ENCODE peak calls at places on chromosomes 12 and 14, in five cellular contexts. T is Panc1, D is astrocyte, C is transverse colon, R is PC-9. A is an unnamed sample.

GRCh38 chr12:88650715-88651114 is 70.4 kb upstream of the KITLG start:
- DNase-seq in T (no peak), D (peak; percentile 57), C (no peak), R (no peak), A (no peak)

GRCh38 chr12:119684730-119685129 is 16.8 kb downstream of the PRKAB1 start:
- DNase-seq in T (no peak), D (no peak), C (no peak), R (no peak), A (no peak)

GRCh38 chr14:100524933-100525243 is 62.3 kb downstream of the BEGAIN start:
- DNase-seq in T (no peak), D (no peak), C (no peak), R (no peak), A (peak; percentile 44)

GRCh38 chr14:66111891-66112290 is 374.3 kb upstream of the CCDC196 start:
- DNase-seq in T (no peak), D (no peak), C (no peak), R (no peak), A (no peak)

GRCh38 chr12:76866726-76867125 is 12.1 kb downstream of the CSRP2 start:
- DNase-seq in T (no peak), D (peak; percentile 80), C (no peak), R (no peak), A (no peak)

GRCh38 chr14:81269100-81269978 is 48.6 kb upstream of the GTF2A1 start:
- DNase-seq in T (peak; percentile 35), D (peak; percentile 52), C (no peak), R (peak; percentile 53), A (no peak)

GRCh38 chr12:13368431-13368830 is 171.9 kb downstream of the EMP1 start:
- DNase-seq in T (no peak), D (no peak), C (no peak), R (no peak), A (no peak)

GRCh38 chr14:96125536-96125935 is 79.1 kb upstream of the BDKRB2 start:
- DNase-seq in T (no peak), D (no peak), C (no peak), R (no peak), A (no peak)

GRCh38 chr12:105977256-105978051 is 161.3 kb downstream of the NUAK1 start:
- DNase-seq in T (no peak), D (peak; percentile 98), C (no peak), R (no peak), A (no peak)

GRCh38 chr14:99612065-99612736 is 8.2 kb upstream of the CCDC85C start:
- DNase-seq in T (no peak), D (no peak), C (peak; percentile 59), R (no peak), A (no peak)

GRCh38 chr12:109588461-109589239 is 15.1 kb downstream of the MVK start:
- DNase-seq in T (no peak), D (no peak), C (peak; percentile 22), R (no peak), A (no peak)

GRCh38 chr12:122080149-122081107 is 1.9 kb downstream of the MLXIP start:
- DNase-seq in T (no peak), D (peak; percentile 82), C (peak; percentile 75), R (peak; percentile 82), A (peak; percentile 85)

GRCh38 chr12:50845021-50845647 is 2.4 kb downstream of the TMPRSS12 start:
- DNase-seq in T (no peak), D (no peak), C (no peak), R (no peak), A (no peak)

GRCh38 chr12:24496755-24497154 is 452.1 kb downstream of the BCAT1 start:
- DNase-seq in T (no peak), D (peak; percentile 83), C (no peak), R (no peak), A (no peak)

GRCh38 chr14:104603623-104604401 is 760 bp downstream of the TMEM179 start:
- DNase-seq in T (no peak), D (no peak), C (no peak), R (no peak), A (no peak)

GRCh38 chr12:106631150-106631549 is 48.3 kb downstream of the RFX4 start:
- DNase-seq in T (no peak), D (no peak), C (no peak), R (no peak), A (no peak)

GRCh38 chr12:29681996-29682534 is 101.7 kb downstream of the TMTC1 start:
- DNase-seq in T (no peak), D (peak; percentile 11), C (no peak), R (no peak), A (no peak)

GRCh38 chr14:65251213-65251612 is 148.9 kb upstream of the MAX start:
- DNase-seq in T (no peak), D (peak; percentile 97), C (no peak), R (peak; percentile 78), A (peak; percentile 63)

GRCh38 chr12:113257564-113257963 is 36.3 kb downstream of the TPCN1 start:
- DNase-seq in T (no peak), D (no peak), C (no peak), R (no peak), A (no peak)

GRCh38 chr12:58413794-58414193 is 472.4 kb downstream of the ATP23 start:
- DNase-seq in T (no peak), D (peak; percentile 80), C (no peak), R (peak; percentile 91), A (no peak)

GRCh38 chr14:53900499-53900898 is 56.1 kb downstream of the BMP4 start:
- DNase-seq in T (no peak), D (no peak), C (peak; percentile 35), R (no peak), A (peak; percentile 83)

DNA sequence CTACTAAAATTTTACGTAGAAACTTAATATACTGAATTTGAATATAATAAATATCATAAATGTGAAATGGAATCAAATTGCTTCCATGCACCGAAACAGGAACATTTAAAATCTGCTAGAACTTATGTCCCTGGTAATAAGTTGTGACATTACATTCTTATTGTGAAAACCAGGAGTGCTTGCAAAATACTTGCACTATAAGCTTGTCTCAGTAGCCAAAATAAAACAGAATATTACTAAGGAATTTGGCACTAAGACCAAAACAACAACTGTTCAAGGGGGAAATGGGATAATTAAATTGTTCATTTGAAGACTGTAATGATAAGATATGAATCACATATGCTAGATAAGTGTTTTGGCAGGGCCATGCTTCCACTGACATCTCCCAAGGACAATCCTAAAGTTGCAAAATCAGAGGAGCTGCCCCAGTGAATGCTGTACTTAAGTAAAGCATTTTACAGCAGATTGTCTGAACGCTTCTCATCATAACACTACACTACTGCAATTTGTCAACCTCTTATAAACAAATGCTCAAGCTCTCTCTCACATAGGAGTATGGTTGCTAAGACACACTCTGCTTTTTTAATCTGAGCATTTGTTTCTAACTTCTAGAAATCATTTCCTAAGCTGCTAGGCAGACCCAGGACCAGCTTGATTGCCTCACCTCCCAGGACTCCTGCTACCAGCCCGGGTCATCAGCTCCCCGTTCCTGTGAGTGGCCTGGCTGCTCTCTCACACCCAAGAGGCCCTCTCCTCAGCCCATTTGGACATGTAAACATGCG is 191.4 kb downstream of the PAX9 start:
- DNase-seq in T (no peak), D (peak; percentile 30), C (no peak), R (no peak), A (no peak)
- H3K4me3 ChIP-seq in T (no peak overlapping the region), D (no peak overlapping the region), C (no peak overlapping the region), R (no peak overlapping the region), A (no peak overlapping the region)

DNA sequence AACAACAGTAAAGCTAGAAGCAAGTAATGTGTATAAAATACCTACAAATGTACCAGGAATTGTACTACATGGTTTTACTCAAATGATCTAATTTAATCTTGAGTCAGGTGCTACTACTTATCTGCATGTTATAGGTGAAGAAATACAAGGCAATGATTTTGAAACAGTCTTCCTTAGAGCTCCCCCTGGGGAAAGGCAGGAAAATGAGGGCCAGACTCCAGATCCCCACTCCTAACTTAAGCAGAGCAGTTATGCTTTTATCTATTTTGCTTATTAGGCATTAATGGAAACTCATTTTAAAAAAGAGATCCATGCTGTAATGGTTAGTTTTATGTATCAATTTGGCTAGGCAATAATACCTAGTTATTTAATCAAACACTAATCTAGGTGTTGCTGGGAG is 109.3 kb upstream of the CPSF6 start:
- DNase-seq in T (no peak), D (no peak), C (no peak), R (no peak), A (no peak)
- TF ChIP-seq CTCF in T (peak; percentile 21), D (peak; percentile 9), C (no peak), R (no peak), A (no peak)

GRCh38 chr14:93008381-93008780 is 85.4 kb downstream of the CHGA start:
- DNase-seq in T (no peak), D (peak; percentile 47), C (no peak), R (no peak), A (no peak)
- H3K4me1 ChIP-seq in T (no peaks in the 10 kb centered on the region), D (peaks cover 36% of the 10 kb centered on the region), C (peaks cover 37% of the 10 kb centered on the region), R (peaks cover 29% of the 10 kb centered on the region), A (peaks cover 90% of the 10 kb centered on the region)

GRCh38 chr14:77100961-77101360 is 2.9 kb downstream of the CIPC start:
- DNase-seq in T (no peak), D (no peak), C (no peak), R (no peak), A (no peak)
- H3K4me3 ChIP-seq in T (no peak overlapping the region), D (no peak overlapping the region), C (no peak overlapping the region), R (no peak overlapping the region), A (no peak overlapping the region)

GRCh38 chr14:68926236-68926635 is 52.9 kb downstream of the ACTN1 start:
- DNase-seq in T (no peak), D (no peak), C (no peak), R (no peak), A (no peak)
- TF ChIP-seq CTCF in T (no peak), D (peak; percentile 51), C (no peak), R (peak; percentile 58), A (no peak)

A was measured in right atrium auricular region.